ENCODE peak calls at places on chromosomes 6 and 20, in eight cellular contexts. O, T, K, Y, U, L, J and N are unnamed samples.

GRCh38 chr20:25495189-25495824 is 87.8 kb downstream of the GINS1 start:
- DNase-seq in Y (no peak), J (no peak), L (no peak), K (no peak), O (no peak), T (no peak), U (no peak), N (no peak)

GRCh38 chr6:145626857-145627256 is 108.5 kb downstream of the EPM2A start:
- DNase-seq in U (no peak), O (no peak), Y (no peak), J (no peak), T (no peak), L (no peak), K (no peak), N (no peak)

GRCh38 chr6:170090561-170090960 is 200.3 kb downstream of the DLL1 start:
- DNase-seq in J (no peak), Y (no peak), L (no peak), K (no peak), O (no peak), U (peak; percentile 1), T (no peak), N (no peak)

GRCh38 chr6:44664716-44665115 is 277.2 kb downstream of the CDC5L start:
- DNase-seq in J (no peak), U (no peak), L (no peak), K (no peak), Y (no peak), O (no peak), T (no peak), N (no peak)

GRCh38 chr20:56574531-56575142 is 41.6 kb downstream of the FAM209B start:
- DNase-seq in U (no peak), L (no peak), J (no peak), O (no peak), T (no peak), Y (no peak), K (no peak), N (no peak)

GRCh38 chr20:63529861-63530787 is 7.1 kb downstream of the PTK6 start:
- DNase-seq in O (no peak), K (no peak), L (no peak), U (no peak), J (no peak), Y (no peak), T (no peak), N (no peak)

GRCh38 chr20:48892849-48893352 is 28.6 kb upstream of the ARFGEF2 start:
- DNase-seq in J (no peak), L (no peak), Y (no peak), T (no peak), U (no peak), K (no peak), O (no peak), N (no peak)

GRCh38 chr6:45049188-45049843 is 278.8 kb upstream of the RUNX2 start:
- DNase-seq in U (no peak), Y (no peak), O (no peak), K (no peak), T (no peak), J (peak; percentile 14), L (no peak), N (no peak)

GRCh38 chr20:10218536-10219451 is at the start of gene SNAP25:
- DNase-seq in O (no peak), J (no peak), K (peak; percentile 20), Y (peak; percentile 91), L (no peak), U (no peak), T (peak; percentile 71), N (peak; percentile 60)

GRCh38 chr20:2756056-2756611 is 44.3 kb downstream of the CPXM1 start:
- DNase-seq in K (no peak), O (no peak), J (no peak), Y (no peak), L (no peak), T (peak; percentile 52), U (no peak), N (peak; percentile 57)

GRCh38 chr6:12245360-12245759 is 44.8 kb upstream of the EDN1 start:
- DNase-seq in K (no peak), J (no peak), U (no peak), L (no peak), Y (no peak), O (no peak), T (no peak), N (no peak)

GRCh38 chr20:2778602-2779321 is 21.7 kb downstream of the CPXM1 start:
- DNase-seq in U (no peak), Y (no peak), K (no peak), J (no peak), T (no peak), L (no peak), O (no peak), N (no peak)

DNA sequence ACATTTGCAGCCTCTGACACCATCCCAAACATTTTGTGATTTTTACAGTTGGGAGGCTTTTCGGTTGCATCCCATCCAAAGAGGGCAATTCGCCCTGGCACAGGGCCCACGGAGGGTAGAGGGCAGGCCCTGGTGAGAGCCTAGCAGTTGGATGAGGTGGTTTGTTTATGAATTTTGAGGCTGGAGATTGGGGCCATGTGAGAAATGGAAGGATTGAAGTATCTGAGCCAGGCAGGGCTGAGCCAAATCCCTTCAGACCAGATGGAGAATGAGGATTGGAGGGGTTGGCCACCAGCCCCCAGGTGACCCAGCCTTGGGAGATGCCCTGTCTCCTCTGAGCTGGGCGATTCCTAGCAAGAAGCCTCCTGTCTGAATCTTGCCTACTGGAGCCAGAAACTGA is 52.6 kb upstream of the CCDC167 start:
- DNase-seq in K (no peak), J (no peak), T (no peak), Y (no peak), U (no peak), L (no peak), O (no peak), N (no peak)
- H3K4me1 ChIP-seq in K (peaks cover 7% of the 10 kb centered on the region), J (no peaks in the 10 kb centered on the region), T (no peaks in the 10 kb centered on the region), Y (peaks cover 4% of the 10 kb centered on the region), U (peaks cover 17% of the 10 kb centered on the region), L (peaks cover 9% of the 10 kb centered on the region), O (no peaks in the 10 kb centered on the region), N (peaks cover 7% of the 10 kb centered on the region)

GRCh38 chr6:25369450-25370086 is 90.4 kb downstream of the CARMIL1 start:
- DNase-seq in Y (no peak), L (no peak), K (no peak), T (no peak), J (no peak), U (peak; percentile 37), O (no peak), N (no peak)
- H3K4me1 ChIP-seq in Y (peaks cover 7% of the 10 kb centered on the region), L (peaks cover 35% of the 10 kb centered on the region), K (peaks cover 6% of the 10 kb centered on the region), T (no peaks in the 10 kb centered on the region), J (peaks cover 42% of the 10 kb centered on the region), U (peaks cover 35% of the 10 kb centered on the region), O (no peaks in the 10 kb centered on the region), N (peaks cover 35% of the 10 kb centered on the region)

GRCh38 chr20:31693402-31693801 is 29.3 kb downstream of the BCL2L1 start:
- DNase-seq in Y (no peak), U (no peak), K (no peak), J (no peak), L (no peak), O (no peak), T (no peak), N (no peak)

GRCh38 chr20:31698243-31698802 is 24.3 kb downstream of the BCL2L1 start:
- DNase-seq in Y (no peak), U (no peak), K (no peak), J (no peak), O (no peak), L (no peak), T (no peak), N (no peak)

GRCh38 chr20:31694842-31695593 is 27.6 kb downstream of the BCL2L1 start:
- DNase-seq in Y (no peak), U (no peak), L (no peak), O (no peak), K (no peak), T (no peak), J (no peak), N (no peak)

GRCh38 chr20:31693987-31694661 is 28.5 kb downstream of the BCL2L1 start:
- DNase-seq in T (no peak), J (no peak), L (no peak), Y (no peak), O (no peak), K (no peak), U (no peak), N (no peak)

DNA sequence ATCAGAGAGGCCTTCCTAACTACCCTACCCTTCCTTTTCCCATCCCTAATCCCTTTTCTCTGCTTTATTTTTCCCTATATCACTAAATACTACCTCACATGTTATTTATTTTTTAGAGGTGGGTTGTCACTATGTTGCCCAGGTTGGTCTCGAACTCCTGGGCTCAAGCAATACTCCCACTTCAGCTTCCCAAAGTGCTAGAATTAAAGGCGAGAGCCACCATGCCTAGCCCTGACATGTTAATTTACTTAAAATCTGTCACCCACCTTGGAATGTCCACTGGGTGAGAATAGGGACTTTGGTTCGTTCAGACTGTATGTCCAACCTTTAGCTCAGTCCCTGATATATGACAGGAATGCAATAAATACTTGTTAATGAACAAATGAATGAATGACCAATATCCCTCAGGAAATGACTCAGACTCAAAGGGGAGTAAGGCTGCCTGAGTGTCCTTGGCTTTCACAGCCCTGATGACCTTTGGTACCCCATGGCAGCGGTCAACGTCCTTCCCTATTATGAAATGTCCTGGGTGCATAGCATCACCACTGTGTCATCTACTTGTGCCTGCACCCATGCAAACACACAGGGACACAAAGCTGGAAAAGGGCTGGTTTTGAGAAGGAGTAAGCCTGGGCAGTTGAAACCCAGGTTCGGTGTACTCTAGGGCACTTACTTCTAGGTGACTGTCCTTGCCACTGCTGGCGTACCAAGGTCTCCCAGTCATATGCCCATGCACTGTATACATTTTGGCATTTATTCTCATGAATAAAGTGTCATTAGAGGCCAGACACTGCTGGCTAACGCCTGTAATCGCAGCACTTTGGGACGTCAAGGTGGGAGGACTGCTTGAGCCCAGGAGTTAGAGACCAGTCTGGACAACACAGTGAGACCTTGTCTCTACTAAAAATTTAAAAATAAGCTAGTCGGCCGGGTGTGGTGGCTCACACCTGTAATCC is 26.5 kb downstream of the BCL2L1 start:
- DNase-seq in U (no peak), O (peak; percentile 59), L (no peak), J (no peak), Y (no peak), T (no peak), K (no peak), N (no peak)
- H3K4me1 ChIP-seq in U (peaks cover 90% of the 10 kb centered on the region), O (peaks cover 66% of the 10 kb centered on the region), L (peaks cover 100% of the 10 kb centered on the region), J (peaks cover 84% of the 10 kb centered on the region), Y (peaks cover 13% of the 10 kb centered on the region), T (no peaks in the 10 kb centered on the region), K (peaks cover 11% of the 10 kb centered on the region), N (peaks cover 68% of the 10 kb centered on the region)

DNA sequence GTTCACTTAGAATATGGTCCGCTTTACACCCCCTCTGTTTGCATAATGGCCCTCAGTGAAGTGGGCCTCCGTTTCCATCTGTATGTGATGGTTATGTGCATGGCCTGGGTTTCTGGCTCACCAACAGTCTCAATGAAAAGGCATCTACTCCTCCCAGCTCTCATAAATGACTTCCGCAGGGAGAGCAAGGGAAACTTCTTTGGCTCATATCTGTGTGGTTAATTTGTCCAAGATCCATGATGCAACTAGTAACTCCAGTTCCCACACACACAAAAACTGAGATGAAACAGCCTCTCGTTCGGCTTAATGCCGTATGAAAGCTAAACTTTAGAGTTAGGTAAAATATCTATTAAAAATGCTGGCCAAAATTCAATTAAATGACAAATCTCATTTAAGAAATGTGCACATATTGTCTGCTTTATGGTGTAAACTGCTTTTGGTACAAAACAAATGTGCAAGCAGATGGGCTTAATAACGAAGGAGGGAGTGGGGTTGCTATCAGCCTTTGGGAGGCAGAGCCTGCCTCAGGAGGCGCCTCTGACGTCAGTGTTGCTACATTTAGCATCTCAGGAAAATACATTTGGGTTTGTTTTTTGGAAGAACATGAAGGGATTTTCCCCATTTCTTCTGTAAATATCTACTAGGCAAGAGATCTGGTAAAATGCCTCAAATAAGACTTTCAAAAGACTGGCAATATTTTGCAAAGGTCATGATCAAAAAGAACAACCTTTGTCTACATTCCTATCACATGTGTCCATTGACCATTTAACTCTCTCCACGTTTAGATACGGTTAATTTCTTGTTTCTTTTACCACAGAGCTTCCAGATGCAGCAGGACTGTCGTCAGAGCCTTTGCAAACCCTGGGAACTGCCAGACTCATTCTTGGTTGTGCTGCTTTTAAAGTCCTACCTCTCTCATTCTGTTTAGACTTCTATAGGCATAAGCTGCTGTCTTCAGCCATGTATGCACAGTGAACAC is 96.8 kb downstream of the ARMC2 start:
- DNase-seq in Y (peak; percentile 89), J (peak; percentile 58), L (peak; percentile 69), T (peak; percentile 90), U (peak; percentile 83), O (no peak), K (no peak), N (no peak)
- H3K4me1 ChIP-seq in Y (peaks cover 25% of the 10 kb centered on the region), J (peaks cover 51% of the 10 kb centered on the region), L (peaks cover 86% of the 10 kb centered on the region), T (no peaks in the 10 kb centered on the region), U (peaks cover 75% of the 10 kb centered on the region), O (peaks cover 35% of the 10 kb centered on the region), K (peaks cover 19% of the 10 kb centered on the region), N (peaks cover 88% of the 10 kb centered on the region)